ENCODE peak calls at places on chromosomes 1 and 21, in nine cellular contexts. Q is AG10803, A is NB4, U is tibial artery, O is sigmoid colon, I is heart left ventricle, L is PC-3, T is GM23338, G is AG04450. W is an unnamed sample.

GRCh38 chr1:30682396-30683275 is 40.7 kb downstream of the MATN1 start:
- DNase-seq in T (no peak), Q (no peak), U (peak), G (no peak), A (no peak), O (peak), I (no peak), L (no peak), W (no peak)

GRCh38 chr1:43473463-43473862 is 19.7 kb upstream of the HYI start:
- DNase-seq in U (no peak), G (no peak), O (no peak), L (no peak), Q (no peak), A (no peak), T (no peak), I (no peak), W (no peak)

GRCh38 chr1:178945763-178946266 is 74.9 kb upstream of the ANGPTL1 start:
- DNase-seq in Q (peak), I (no peak), L (no peak), U (peak), G (no peak), T (peak), A (no peak), O (no peak), W (no peak)

GRCh38 chr1:32291708-32292508 is at the start of gene HDAC1:
- DNase-seq in Q (peak), L (peak), G (peak), U (peak), O (peak), T (peak), A (peak), I (peak), W (peak)

GRCh38 chr1:147223740-147224615 is 1.2 kb downstream of the FMO5 start:
- DNase-seq in Q (no peak), A (no peak), I (no peak), U (no peak), L (no peak), G (no peak), T (peak), O (no peak), W (no peak)

GRCh38 chr1:225845097-225845496 is 35.2 kb downstream of the EPHX1 start:
- DNase-seq in U (no peak), A (no peak), Q (no peak), T (no peak), G (no peak), L (no peak), I (no peak), O (no peak), W (no peak)

GRCh38 chr1:108897865-108898720 is 21.3 kb downstream of the GPSM2 start:
- DNase-seq in O (no peak), I (no peak), G (peak), L (peak), Q (peak), U (no peak), T (peak), A (peak), W (no peak)

GRCh38 chr1:84634536-84635205 is 55.6 kb downstream of the SSX2IP start:
- DNase-seq in Q (no peak), U (no peak), O (no peak), I (no peak), L (peak), A (no peak), G (no peak), T (peak), W (peak)

GRCh38 chr1:158286487-158286886 is 3.2 kb upstream of the CD1C start:
- DNase-seq in L (no peak), T (no peak), I (no peak), G (no peak), O (no peak), A (no peak), Q (no peak), U (no peak), W (no peak)

GRCh38 chr1:19622204-19622603 is 21.9 kb upstream of the NBL1 start:
- DNase-seq in T (no peak), O (no peak), G (no peak), L (no peak), U (no peak), A (no peak), Q (peak), I (no peak), W (peak)

DNA sequence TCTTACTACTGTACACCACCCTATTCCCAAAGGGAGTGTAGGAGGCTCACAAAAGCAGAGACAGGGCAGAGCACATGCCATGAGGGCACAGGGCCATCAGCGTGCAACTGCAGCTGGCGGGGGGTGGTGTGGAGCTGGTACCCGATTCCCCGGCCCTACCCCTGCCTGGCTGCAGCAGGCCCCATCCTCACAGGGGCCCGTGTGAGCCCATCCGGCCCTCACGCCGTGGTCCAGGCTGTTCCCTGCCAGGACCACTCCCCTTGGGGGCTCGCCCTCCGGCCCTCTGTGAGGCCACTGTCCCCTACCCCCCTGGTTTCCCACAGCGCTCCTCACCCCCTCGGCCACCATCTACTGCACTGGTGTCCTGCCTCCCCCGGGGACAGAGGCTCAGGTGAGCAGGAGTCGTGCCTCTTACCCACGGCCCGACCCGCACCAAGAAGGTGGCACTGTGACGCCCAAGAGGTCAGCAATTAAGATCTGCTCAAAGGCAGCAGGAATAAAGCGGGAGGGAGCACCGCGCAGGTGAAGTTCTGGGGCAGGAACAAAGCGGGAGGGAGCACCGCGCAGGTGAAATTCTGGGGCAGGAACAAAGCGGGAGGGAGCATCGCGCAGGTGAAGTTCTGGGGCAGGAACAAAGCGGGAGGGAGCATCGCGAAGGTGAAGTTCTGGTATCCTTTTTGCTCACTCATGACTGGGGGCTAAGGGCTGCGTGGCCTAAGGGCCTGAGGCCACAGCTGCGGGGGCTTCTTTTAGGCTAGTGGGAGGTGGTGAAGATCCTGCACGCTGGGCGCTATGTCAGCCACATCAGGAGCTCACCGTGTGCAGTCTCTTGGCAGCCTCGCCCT is 3.9 kb downstream of the POFUT2 start:
- DNase-seq in A (no peak), I (no peak), U (peak), L (no peak), O (peak), Q (no peak), G (no peak), T (no peak), W (no peak)
- H3K4me3 ChIP-seq in A (no peak), I (no peak), U (no peak), L (no peak), O (no peak), Q (no peak), G (no peak), T (no peak), W (no peak)

DNA sequence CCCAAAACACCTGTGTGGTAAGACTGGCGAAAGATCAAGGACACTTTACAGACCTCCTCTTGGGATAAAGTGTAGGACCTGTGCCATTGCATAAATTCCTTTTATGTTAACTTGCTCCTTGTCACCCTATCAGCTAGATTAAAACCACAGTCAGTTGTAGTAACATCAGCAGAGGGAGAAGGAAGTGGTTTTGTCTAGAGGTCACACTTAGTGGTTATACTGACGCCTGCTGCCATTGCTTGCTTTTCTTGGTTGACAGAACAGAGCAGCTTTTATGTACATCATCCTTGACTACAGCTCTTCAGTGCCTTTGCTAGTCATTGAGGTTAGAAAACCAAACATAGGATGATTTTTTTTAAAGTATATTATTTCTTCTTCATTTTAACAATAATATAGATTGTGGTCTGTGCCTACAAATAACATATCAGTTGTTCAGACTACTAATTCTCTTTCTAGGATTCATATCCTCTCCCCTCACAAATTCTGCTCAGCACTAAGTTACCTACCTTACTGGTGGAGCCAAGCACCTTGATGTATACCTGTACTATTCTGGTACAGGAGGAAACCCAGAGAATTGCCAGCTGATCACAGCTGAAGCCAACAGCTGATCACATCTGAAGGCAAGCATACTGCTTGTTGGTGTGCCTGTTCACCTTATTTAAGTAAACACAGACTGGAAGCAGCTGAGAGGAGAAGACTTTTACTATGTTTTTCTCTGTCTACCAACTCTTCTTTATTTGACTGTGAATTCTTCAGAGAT is 101.6 kb downstream of the PBX1 start:
- DNase-seq in T (no peak), G (no peak), U (no peak), A (peak), I (no peak), L (peak), O (no peak), Q (peak), W (no peak)
- TF ChIP-seq CTCF in T (no peak), G (no peak), U (no peak), A (no peak), I (no peak), L (no peak), O (no peak), Q (no peak), W (no peak)

GRCh38 chr1:153342178-153342577 is 6.5 kb downstream of the PGLYRP4 start:
- DNase-seq in T (no peak), U (no peak), G (no peak), A (no peak), O (no peak), I (no peak), L (no peak), Q (no peak), W (no peak)
- H3K4me3 ChIP-seq in T (no peak), U (no peak), G (no peak), A (no peak), O (no peak), I (no peak), L (no peak), Q (no peak), W (no peak)

GRCh38 chr1:113388621-113389355 is 1.5 kb upstream of the MAGI3 start:
- DNase-seq in L (peak), Q (peak), T (no peak), G (no peak), I (no peak), A (peak), U (no peak), O (no peak), W (no peak)
- TF ChIP-seq CTCF in L (peak), Q (no peak), T (no peak), G (no peak), I (no peak), A (no peak), U (no peak), O (no peak), W (peak)

GRCh38 chr1:24743404-24744211 is 1.6 kb upstream of the CLIC4 start:
- DNase-seq in I (no peak), U (no peak), G (no peak), A (no peak), L (no peak), Q (peak), T (peak), O (no peak), W (no peak)
- H3K4me3 ChIP-seq in I (no peak), U (no peak), G (no peak), A (no peak), L (no peak), Q (peak), T (peak), O (no peak), W (no peak)

W was measured in epithelial cell of proximal tubule.